ENCODE peak calls at places on chromosomes 1 and 21, in eight cellular contexts. Z is stomach; H is colonic mucosa; P is IMR-90; V is dorsolateral prefrontal cortex; E is adipocyte; F is CD4-positive, alpha-beta memory T cell; D is fibroblast of mammary gland. L is an unnamed sample.

GRCh38 chr1:20486457-20487235 is 636 bp upstream of the CAMK2N1 start:
- DNase-seq in Z (peak), V (peak), F (no peak), P (peak), H (peak), D (peak), E (peak), L (no peak)

GRCh38 chr1:39003787-39004186 is 12.7 kb downstream of the AKIRIN1 start:
- DNase-seq in V (no peak), P (peak), D (no peak), E (peak), F (no peak), Z (no peak), H (no peak), L (no peak)

GRCh38 chr1:233617025-233617424 is 3.1 kb downstream of the KCNK1 start:
- DNase-seq in F (no peak), D (no peak), P (no peak), V (no peak), E (no peak), H (no peak), Z (no peak), L (no peak)

GRCh38 chr1:181255270-181255929 is 166.9 kb downstream of the IER5 start:
- DNase-seq in D (peak), H (no peak), P (peak), F (no peak), V (no peak), Z (no peak), E (peak), L (no peak)

GRCh38 chr1:8213136-8213535 is 104.8 kb upstream of the SLC45A1 start:
- DNase-seq in H (no peak), E (no peak), V (no peak), P (no peak), F (no peak), D (no peak), Z (no peak), L (no peak)

GRCh38 chr1:192724670-192725069 is 84.2 kb upstream of the RGS2 start:
- DNase-seq in H (no peak), F (no peak), D (peak), Z (no peak), V (no peak), P (peak), E (peak), L (no peak)

GRCh38 chr1:201597551-201598230 is 58.8 kb downstream of the NAV1 start:
- DNase-seq in F (no peak), E (no peak), Z (peak), H (peak), V (no peak), P (no peak), D (no peak), L (peak)

GRCh38 chr1:112298558-112298957 is 97.5 kb upstream of the CTTNBP2NL start:
- DNase-seq in V (no peak), D (peak), E (peak), Z (peak), F (no peak), H (peak), P (peak), L (peak)

GRCh38 chr1:78650114-78650513 is 483 bp downstream of the IFI44 start:
- DNase-seq in Z (no peak), V (no peak), E (peak), F (no peak), H (no peak), P (no peak), D (peak), L (no peak)

GRCh38 chr1:199857103-199857502 is 170.4 kb upstream of the NR5A2 start:
- DNase-seq in F (no peak), E (peak), D (peak), V (no peak), P (peak), H (no peak), Z (no peak), L (no peak)

GRCh38 chr1:180563013-180563827 is 4.5 kb downstream of the OVAAL start:
- DNase-seq in Z (no peak), E (peak), D (peak), V (no peak), P (peak), H (no peak), F (no peak), L (no peak)

GRCh38 chr1:16631248-16632043 is 18.1 kb upstream of the NBPF1 start:
- DNase-seq in H (peak), P (no peak), V (no peak), D (no peak), Z (peak), F (no peak), E (no peak), L (no peak)

GRCh38 chr1:89171067-89171438 is 4.8 kb downstream of the GBP7 start:
- DNase-seq in F (no peak), V (no peak), E (no peak), P (no peak), H (no peak), Z (no peak), D (no peak), L (no peak)

GRCh38 chr1:212433577-212434462 is 1.1 kb downstream of the NENF start:
- DNase-seq in Z (no peak), P (no peak), F (no peak), V (no peak), D (no peak), E (no peak), H (no peak), L (no peak)

GRCh38 chr21:43908167-43908566 is 43.1 kb downstream of the AGPAT3 start:
- DNase-seq in D (no peak), E (no peak), Z (no peak), P (no peak), V (no peak), H (no peak), F (no peak), L (no peak)

GRCh38 chr1:39976732-39977131 is 21.8 kb downstream of the MFSD2A start:
- DNase-seq in P (no peak), F (no peak), Z (no peak), E (no peak), V (no peak), D (no peak), H (no peak), L (no peak)

GRCh38 chr1:47527653-47528272 is 89.9 kb downstream of the FOXD2 start:
- DNase-seq in V (no peak), Z (peak), E (no peak), P (no peak), D (no peak), H (peak), F (no peak), L (no peak)

GRCh38 chr1:169363046-169363756 is 4.4 kb downstream of the NME7 start:
- DNase-seq in F (no peak), P (peak), D (peak), Z (no peak), E (peak), V (no peak), H (no peak), L (no peak)
- H3K4me3 ChIP-seq in F (no peak), P (no peak), D (no peak), Z (no peak), E (no peak), V (no peak), H (no peak), L (no peak)

DNA sequence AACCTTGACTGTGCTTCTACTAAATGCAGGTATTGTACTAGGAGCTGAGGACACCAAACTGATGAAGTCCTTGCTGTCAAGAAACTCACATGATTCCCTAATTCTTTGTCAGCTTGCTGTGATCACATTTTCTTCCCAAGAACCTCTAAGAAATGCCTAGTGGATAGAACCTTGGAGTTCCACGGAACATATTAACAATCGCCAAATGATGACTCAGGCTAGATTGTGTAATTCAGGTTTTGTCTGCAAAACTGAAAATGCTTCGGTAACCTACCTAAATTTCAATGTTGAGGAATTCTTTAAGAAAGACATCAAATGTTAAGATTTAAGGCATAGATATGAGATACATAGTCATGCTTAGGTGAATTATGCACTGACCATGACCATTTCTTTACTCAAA is 1.7 kb upstream of the GADD45A start:
- DNase-seq in D (peak), E (peak), F (no peak), P (peak), Z (no peak), V (no peak), H (no peak), L (no peak)
- H3K4me3 ChIP-seq in D (peak), E (peak), F (no peak), P (peak), Z (no peak), V (no peak), H (no peak), L (no peak)

DNA sequence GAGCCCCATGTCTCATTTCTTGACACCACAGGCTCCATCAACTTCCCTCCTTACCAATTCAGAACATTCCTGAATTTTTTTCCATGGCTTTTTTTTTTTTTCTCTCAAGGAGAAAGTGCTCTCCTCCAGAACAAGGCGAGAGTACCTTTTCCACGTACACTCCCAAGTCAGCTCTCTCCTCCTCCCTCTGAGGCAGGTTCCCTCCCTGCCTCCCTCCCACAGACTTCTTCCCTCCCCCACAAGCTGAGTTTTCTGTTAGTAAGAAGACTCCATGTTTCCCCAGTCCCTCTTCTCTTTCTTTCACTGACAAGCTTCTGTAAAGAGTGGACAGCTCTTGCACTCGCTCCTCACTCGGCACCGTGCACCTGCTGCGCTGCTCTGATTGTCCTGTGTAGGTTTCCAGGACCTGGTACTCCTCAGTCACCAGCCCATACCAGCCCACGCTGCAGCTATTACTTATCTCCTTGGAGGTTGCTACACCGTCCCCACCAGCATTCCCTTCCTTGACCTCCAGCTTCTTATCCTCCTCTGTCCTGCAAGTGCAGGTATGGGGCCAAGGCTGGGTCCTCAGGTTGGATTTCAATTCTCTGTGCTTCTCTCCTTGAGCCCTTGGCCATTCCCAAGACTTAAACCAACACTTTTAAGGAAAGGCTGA is 3.8 kb downstream of the TRAF5 start:
- DNase-seq in D (no peak), V (no peak), P (no peak), H (no peak), E (no peak), Z (no peak), F (no peak), L (no peak)
- H3K4me3 ChIP-seq in D (no peak), V (no peak), P (no peak), H (no peak), E (no peak), Z (no peak), F (no peak), L (no peak)

GRCh38 chr1:24756395-24756794 is 11.1 kb downstream of the CLIC4 start:
- DNase-seq in F (no peak), V (no peak), P (no peak), D (no peak), E (no peak), H (no peak), Z (no peak), L (no peak)

GRCh38 chr1:24751833-24752232 is 6.6 kb downstream of the CLIC4 start:
- DNase-seq in E (no peak), Z (no peak), D (no peak), F (no peak), P (no peak), V (no peak), H (no peak), L (no peak)

GRCh38 chr1:24752305-24752704 is 7.1 kb downstream of the CLIC4 start:
- DNase-seq in V (no peak), P (no peak), D (no peak), H (no peak), Z (no peak), E (no peak), F (no peak), L (no peak)

GRCh38 chr1:24749886-24750285 is 4.6 kb downstream of the CLIC4 start:
- DNase-seq in H (no peak), F (no peak), V (no peak), D (no peak), E (no peak), Z (no peak), P (no peak), L (no peak)

DNA sequence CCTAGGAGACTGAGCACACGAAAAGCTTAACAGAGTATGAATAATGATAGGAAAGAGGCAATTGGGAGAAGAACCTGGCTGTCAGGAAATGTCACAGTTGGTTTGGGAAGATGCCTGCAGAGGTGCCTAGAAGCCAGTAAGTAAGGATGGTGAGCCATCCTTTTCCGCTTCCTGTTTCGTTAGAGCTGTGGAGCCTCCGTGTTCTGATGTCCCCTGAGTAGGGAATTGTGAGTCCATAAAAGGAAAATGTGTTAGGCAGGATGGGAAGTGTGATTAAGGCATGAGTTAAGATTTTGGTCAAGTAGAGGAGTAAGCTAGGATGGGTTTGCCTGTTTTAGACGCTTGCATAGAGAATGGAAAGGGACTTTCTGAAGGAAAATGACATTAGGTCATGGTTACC is 9.0 kb downstream of the CLIC4 start:
- DNase-seq in V (no peak), H (no peak), E (no peak), D (peak), Z (no peak), P (no peak), F (no peak), L (no peak)
- H3K4me3 ChIP-seq in V (no peak), H (no peak), E (no peak), D (no peak), Z (no peak), P (no peak), F (no peak), L (no peak)

GRCh38 chr21:35430260-35430659 is 381.2 kb upstream of the RUNX1 start:
- DNase-seq in Z (no peak), E (no peak), H (no peak), V (no peak), P (no peak), F (no peak), D (no peak), L (no peak)
- H3K4me3 ChIP-seq in Z (no peak), E (no peak), H (no peak), V (no peak), P (no peak), F (no peak), D (no peak), L (no peak)

GRCh38 chr1:27355683-27356082 is 11.1 kb downstream of the MAP3K6 start:
- DNase-seq in E (no peak), F (no peak), H (no peak), P (no peak), V (no peak), D (no peak), Z (no peak), L (no peak)

GRCh38 chr1:27351541-27352107 is 9.8 kb downstream of the SYTL1 start:
- DNase-seq in Z (no peak), P (no peak), V (no peak), D (no peak), H (no peak), E (no peak), F (no peak), L (no peak)

GRCh38 chr1:27350673-27351540 is 9.1 kb downstream of the SYTL1 start:
- DNase-seq in P (no peak), F (no peak), V (no peak), Z (no peak), E (no peak), D (no peak), H (peak), L (no peak)

GRCh38 chr1:27353629-27354028 is 11.8 kb downstream of the SYTL1 start:
- DNase-seq in H (no peak), Z (no peak), V (no peak), P (no peak), F (no peak), D (no peak), E (no peak), L (no peak)

DNA sequence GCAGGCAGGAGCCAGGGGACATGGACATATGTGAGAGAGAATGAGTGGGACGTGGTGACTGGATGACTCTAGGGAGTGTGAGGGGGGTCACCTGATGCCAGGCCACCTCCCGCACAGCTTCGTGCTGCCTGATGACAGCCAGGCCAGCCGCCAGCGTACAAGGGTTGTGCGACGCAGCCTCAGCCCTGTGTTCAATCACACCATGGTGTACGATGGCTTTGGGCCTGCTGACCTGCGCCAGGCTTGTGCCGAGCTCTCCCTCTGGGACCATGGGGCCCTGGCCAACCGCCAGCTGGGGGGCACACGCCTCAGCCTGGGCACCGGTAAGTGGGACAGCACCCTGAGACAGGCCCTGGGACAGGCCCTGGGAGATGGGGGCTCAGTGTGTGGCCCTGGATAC is 11.3 kb downstream of the SYTL1 start:
- DNase-seq in V (no peak), H (no peak), D (no peak), F (no peak), Z (no peak), P (no peak), E (no peak), L (no peak)
- H3K4me3 ChIP-seq in V (no peak), H (no peak), D (no peak), F (no peak), Z (no peak), P (no peak), E (no peak), L (no peak)

L was measured in Jurkat, Clone E6-1.